ENCODE peak calls at places on chromosomes 16 and 17, in five cellular contexts. P is neural progenitor cell, Y is astrocyte of the spinal cord, F is heart left ventricle, M is breast epithelium. X is an unnamed sample.

GRCh38 chr17:8477653-8478441 is 42.2 kb downstream of the NDEL1 start:
- DNase-seq in P (no peak), M (no peak), F (no peak), Y (no peak), X (no peak)

GRCh38 chr17:7654832-7655540 is 4.3 kb downstream of the ATP1B2 start:
- DNase-seq in M (no peak), F (no peak), Y (no peak), P (no peak), X (peak)

GRCh38 chr16:450800-451512 is 25.5 kb downstream of the RAB11FIP3 start:
- DNase-seq in Y (no peak), M (no peak), P (no peak), F (no peak), X (no peak)

GRCh38 chr17:6069611-6070279 is 434 bp upstream of the WSCD1 start:
- DNase-seq in M (no peak), F (no peak), Y (no peak), P (no peak), X (no peak)

GRCh38 chr17:30173649-30174048 is 57.0 kb downstream of the NSRP1 start:
- DNase-seq in M (no peak), F (no peak), Y (no peak), P (no peak), X (peak)

GRCh38 chr16:64545769-64546168 is 576.1 kb downstream of the CDH11 start:
- DNase-seq in F (no peak), M (no peak), P (no peak), Y (no peak), X (peak)

GRCh38 chr17:55572599-55572998 is 61.3 kb upstream of the SMIM36 start:
- DNase-seq in Y (no peak), F (no peak), P (no peak), M (no peak), X (no peak)

GRCh38 chr17:3609689-3610088 is 478 bp upstream of the TRPV1 start:
- DNase-seq in P (no peak), Y (no peak), F (no peak), M (no peak), X (no peak)

GRCh38 chr16:88511060-88511459 is 58.0 kb downstream of the ZFPM1 start:
- DNase-seq in Y (no peak), P (no peak), F (no peak), M (no peak), X (no peak)

GRCh38 chr17:75549246-75550138 is 24.0 kb downstream of the LLGL2 start:
- DNase-seq in P (peak), F (no peak), Y (no peak), M (peak), X (no peak)

GRCh38 chr16:81723098-81723723 is 55.9 kb upstream of the PLCG2 start:
- DNase-seq in P (peak), Y (peak), F (no peak), M (no peak), X (peak)

GRCh38 chr17:50603340-50603739 is 31.3 kb upstream of the ABCC3 start:
- DNase-seq in Y (no peak), M (no peak), P (peak), F (no peak), X (no peak)

GRCh38 chr16:67199808-67200198 is 872 bp downstream of the ELMO3 start:
- DNase-seq in Y (no peak), P (peak), F (no peak), M (no peak), X (no peak)
- H3K4me3 ChIP-seq in Y (no peak), P (peak), F (no peak), M (no peak), X (no peak)

GRCh38 chr16:50467559-50467942 is 80.6 kb upstream of the NKD1 start:
- DNase-seq in Y (no peak), M (no peak), P (no peak), F (no peak), X (no peak)

GRCh38 chr16:50466170-50466569 is 82.0 kb upstream of the NKD1 start:
- DNase-seq in P (no peak), F (no peak), Y (no peak), M (no peak), X (no peak)

GRCh38 chr16:50462793-50463507 is 85.2 kb upstream of the NKD1 start:
- DNase-seq in M (no peak), Y (no peak), P (peak), F (no peak), X (no peak)

GRCh38 chr16:50463581-50464324 is 84.4 kb upstream of the NKD1 start:
- DNase-seq in P (no peak), F (no peak), M (no peak), Y (no peak), X (no peak)

GRCh38 chr16:50464325-50465290 is 83.6 kb upstream of the NKD1 start:
- DNase-seq in M (no peak), F (no peak), Y (no peak), P (no peak), X (no peak)
- TF ChIP-seq CTCF in M (no peak), F (no peak), Y (no peak), P (peak), X (peak)

GRCh38 chr16:79083879-79084278 is 516.7 kb downstream of the MAF start:
- DNase-seq in F (no peak), M (no peak), P (no peak), Y (no peak), X (no peak)

GRCh38 chr16:79082955-79083354 is 517.6 kb downstream of the MAF start:
- DNase-seq in M (no peak), Y (no peak), F (no peak), P (no peak), X (no peak)

GRCh38 chr16:79079656-79080420 is 520.7 kb downstream of the MAF start:
- DNase-seq in M (no peak), P (no peak), Y (no peak), F (no peak), X (no peak)

GRCh38 chr16:79077391-79077790 is 523.1 kb downstream of the MAF start:
- DNase-seq in Y (no peak), P (no peak), M (no peak), F (no peak), X (no peak)

DNA sequence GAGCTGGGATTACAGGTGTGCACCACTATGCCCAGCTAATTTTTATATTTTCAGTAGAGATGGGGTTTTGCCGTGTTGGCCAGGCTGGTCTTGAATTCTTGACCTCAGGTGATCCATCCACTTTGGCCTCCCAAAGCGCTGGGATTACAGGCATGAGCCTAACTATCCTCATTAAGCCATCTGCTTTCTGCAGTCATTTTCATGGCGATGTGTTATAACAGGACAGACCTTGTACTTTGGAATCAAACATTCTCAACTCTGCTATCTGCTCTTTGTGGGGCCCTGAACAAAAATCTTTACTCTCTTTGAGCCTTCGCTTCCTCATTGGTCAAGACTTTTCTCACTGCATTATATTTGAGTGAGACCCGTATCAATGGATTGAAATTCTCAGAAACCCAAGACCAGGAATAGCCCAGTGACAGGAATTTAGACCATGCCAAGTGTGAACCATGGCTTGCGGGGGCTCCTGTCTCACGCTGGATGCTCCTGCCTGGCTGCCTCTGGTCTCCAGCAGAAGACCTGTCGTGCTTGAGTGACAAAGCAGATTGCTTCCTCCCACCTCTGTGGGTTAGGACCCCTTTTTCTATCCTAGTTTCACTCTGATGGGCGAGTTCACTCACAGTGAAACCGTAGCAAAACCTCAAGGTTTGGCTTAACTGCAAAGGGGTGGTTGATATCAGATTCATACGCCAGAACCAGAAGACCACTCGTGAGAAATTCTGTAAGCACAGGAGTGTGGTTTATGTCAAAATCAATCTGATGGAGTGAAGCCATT is 519.1 kb downstream of the MAF start:
- DNase-seq in P (no peak), F (no peak), M (no peak), Y (no peak), X (no peak)
- H3K4me3 ChIP-seq in P (no peak), F (no peak), M (no peak), Y (no peak), X (no peak)

DNA sequence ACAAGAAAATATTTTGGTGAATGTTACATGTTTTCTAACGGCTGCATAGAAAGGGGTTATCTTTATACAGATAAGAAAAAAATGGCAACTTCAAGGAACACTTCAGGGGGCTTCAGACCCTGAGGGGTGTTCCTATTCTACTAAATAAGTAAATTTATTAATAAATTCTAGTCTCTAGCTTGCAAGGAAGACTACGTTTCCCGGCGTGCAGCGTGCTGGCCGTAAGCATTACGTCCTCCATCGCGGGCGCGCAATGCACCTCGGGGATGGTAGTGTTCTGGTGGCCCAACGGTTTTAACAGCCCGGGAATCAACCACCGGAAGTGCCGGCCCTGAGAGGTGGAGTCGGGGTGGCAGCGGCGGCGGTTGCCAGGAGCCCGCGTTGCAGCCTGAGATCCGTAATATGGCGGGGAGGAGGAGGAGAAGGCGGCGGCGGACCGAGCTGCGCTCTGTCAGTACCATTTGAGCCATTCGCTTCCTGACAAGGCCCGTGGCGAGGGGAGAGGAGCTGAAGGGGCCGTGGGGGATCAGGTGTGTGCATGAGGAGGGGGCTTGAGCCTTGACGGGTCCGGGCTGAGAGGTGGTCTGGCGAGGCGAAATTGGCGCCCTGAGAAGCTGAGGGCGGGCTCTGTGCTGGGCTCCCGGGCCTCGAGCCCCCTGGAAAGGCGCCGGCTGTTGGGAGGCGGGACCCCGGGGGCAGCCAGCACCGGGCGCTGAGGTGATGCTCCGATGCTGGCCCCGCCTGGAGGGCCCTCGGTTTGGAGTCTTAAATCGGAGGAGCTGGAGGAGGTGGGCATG is at the start of gene CCP110:
- DNase-seq in M (peak), Y (peak), P (peak), F (peak), X (peak)
- TF ChIP-seq CTCF in M (no peak), Y (no peak), P (no peak), F (no peak), X (no peak)

DNA sequence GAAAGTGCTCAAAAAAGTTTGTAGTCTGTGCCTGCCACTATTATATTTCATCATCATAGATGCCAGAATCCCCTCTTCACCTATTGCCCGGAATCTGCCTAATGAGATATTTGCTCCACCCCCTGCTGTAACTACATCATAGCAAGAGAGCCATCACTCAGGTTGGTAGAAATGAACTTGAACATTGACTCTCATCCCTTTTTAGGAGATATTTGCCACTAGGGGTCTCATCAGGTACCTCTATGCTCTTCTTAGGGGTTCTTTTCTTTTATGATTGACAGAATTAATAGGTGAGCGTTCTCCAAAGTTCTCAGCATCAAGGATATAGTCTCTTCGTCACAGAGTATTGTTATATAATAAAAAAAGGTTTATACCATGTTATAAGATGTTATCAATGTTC is 20.0 kb downstream of the ANKS4B start:
- DNase-seq in M (no peak), F (no peak), P (no peak), Y (no peak), X (no peak)
- H3K4me3 ChIP-seq in M (no peak), F (no peak), P (no peak), Y (no peak), X (no peak)

X was measured in cardiac fibroblast.